ENCODE peak calls at places on chromosomes 12 and 14, in eight cellular contexts. O is SK-N-SH, J is suprapubic skin, N is nephron progenitor cell, V is HL-60, K is fibroblast of mammary gland, R is fibroblast of pulmonary artery, S is GM20000. H is an unnamed sample.

GRCh38 chr12:48883305-48884171 is 17.9 kb upstream of the RND1 start:
- DNase-seq in S (no peak), R (peak; percentile 63), V (no peak), N (no peak), O (peak; percentile 61), J (no peak), K (no peak), H (no peak)

GRCh38 chr12:128693115-128693514 is 130.6 kb downstream of the SLC15A4 start:
- DNase-seq in V (no peak), K (no peak), J (no peak), O (no peak), N (no peak), S (no peak), R (no peak), H (no peak)

GRCh38 chr14:51004801-51005526 is 60.7 kb upstream of the PYGL start:
- DNase-seq in R (peak; percentile 58), O (no peak), S (no peak), K (peak; percentile 80), N (no peak), V (no peak), J (no peak), H (no peak)

GRCh38 chr12:105921872-105922669 is 216.7 kb downstream of the NUAK1 start:
- DNase-seq in J (no peak), K (peak; percentile 6), V (no peak), S (no peak), O (no peak), N (no peak), R (peak; percentile 51), H (no peak)

GRCh38 chr12:104121001-104121400 is 17.0 kb downstream of the NFYB start:
- DNase-seq in K (peak; percentile 35), V (no peak), N (no peak), J (no peak), O (no peak), S (no peak), R (peak; percentile 69), H (no peak)

GRCh38 chr12:1595026-1595561 is 713 bp upstream of the FBXL14 start:
- DNase-seq in K (no peak), J (no peak), S (no peak), O (no peak), V (no peak), R (no peak), N (no peak), H (no peak)

GRCh38 chr14:61753631-61754030 is 8.6 kb upstream of the SNAPC1 start:
- DNase-seq in R (no peak), J (no peak), S (no peak), V (no peak), K (peak; percentile 46), N (no peak), O (no peak), H (no peak)

GRCh38 chr12:8081228-8081920 is 700 bp upstream of the NECAP1 start:
- DNase-seq in O (no peak), K (peak; percentile 13), R (no peak), J (no peak), N (no peak), S (no peak), V (no peak), H (no peak)

GRCh38 chr12:42705863-42706262 is 116.3 kb upstream of the PRICKLE1 start:
- DNase-seq in N (no peak), S (no peak), R (peak; percentile 94), K (peak; percentile 96), O (peak; percentile 26), J (peak; percentile 78), V (no peak), H (no peak)

GRCh38 chr14:99562848-99563748 is 40.9 kb downstream of the CCDC85C start:
- DNase-seq in S (no peak), R (peak; percentile 75), K (peak; percentile 40), V (no peak), J (no peak), N (peak; percentile 92), O (peak; percentile 84), H (no peak)

GRCh38 chr12:125568306-125568705 is 503.1 kb downstream of the AACS start:
- DNase-seq in R (no peak), S (no peak), J (no peak), O (no peak), V (no peak), N (no peak), K (no peak), H (no peak)

GRCh38 chr14:86091811-86092210 is 561.9 kb downstream of the FLRT2 start:
- DNase-seq in V (no peak), S (no peak), R (no peak), O (no peak), J (no peak), N (no peak), K (no peak), H (no peak)

GRCh38 chr12:126708492-126708896 is 1558.5 kb upstream of the TMEM132C start:
- DNase-seq in O (peak; percentile 24), R (peak; percentile 69), N (no peak), K (peak; percentile 73), S (no peak), J (no peak), V (no peak), H (no peak)

GRCh38 chr12:78571953-78572352 is 292.6 kb upstream of the SYT1 start:
- DNase-seq in R (no peak), O (no peak), J (no peak), S (no peak), N (no peak), V (no peak), K (no peak), H (no peak)
- TF ChIP-seq CTCF in R (no peak), O (peak; percentile 14), J (no peak), S (no peak), N (no peak), V (no peak), K (no peak), H (no peak)

DNA sequence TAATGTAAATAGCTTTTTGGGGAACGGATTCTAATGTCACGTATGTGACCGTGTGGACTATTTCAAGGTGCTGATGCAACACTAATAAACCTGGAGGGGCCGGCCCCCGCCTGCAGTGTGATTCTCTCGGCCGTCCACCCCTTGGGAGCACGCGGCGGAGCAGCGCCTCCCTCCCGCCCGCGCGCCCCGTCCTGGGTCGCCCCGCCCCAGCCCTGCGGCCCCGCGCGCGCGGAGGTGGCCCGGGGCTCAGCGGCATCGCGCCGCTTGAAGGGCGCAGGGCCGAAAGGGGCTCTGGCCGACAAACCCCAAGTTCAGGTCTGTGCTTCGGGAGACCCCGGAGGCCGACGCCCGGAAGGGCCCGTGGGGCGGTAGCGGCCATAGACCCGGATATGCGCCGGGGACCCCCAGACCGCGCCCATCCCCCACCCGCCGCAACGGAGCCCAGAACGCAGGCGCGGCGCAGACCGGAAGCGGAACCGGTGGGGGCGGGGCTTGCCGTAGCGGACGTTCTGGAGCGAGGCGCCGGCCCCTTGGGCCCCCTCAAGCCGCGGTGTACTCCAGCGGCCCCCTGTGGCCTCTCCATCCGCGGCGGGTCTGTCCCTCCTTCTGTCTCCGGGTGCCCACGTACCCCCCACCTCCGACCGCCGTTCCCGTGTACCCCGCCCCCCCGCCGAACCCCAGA is at the start of gene TEX22:
- DNase-seq in O (peak; percentile 99), J (peak; percentile 91), N (peak; percentile 94), S (peak; percentile 98), R (peak; percentile 81), V (peak; percentile 85), K (peak; percentile 63), H (peak; percentile 92)
- TF ChIP-seq CTCF in O (peak; percentile 14), J (peak; percentile 4), N (no peak), S (no peak), R (peak; percentile 9), V (no peak), K (no peak), H (peak; percentile 53)

GRCh38 chr14:104149617-104150141 is 11.3 kb downstream of the KIF26A start:
- DNase-seq in N (peak; percentile 71), S (no peak), R (no peak), O (peak; percentile 85), J (no peak), K (no peak), V (peak; percentile 26), H (no peak)

GRCh38 chr14:104151546-104152245 is 13.3 kb downstream of the KIF26A start:
- DNase-seq in O (no peak), V (no peak), K (no peak), R (no peak), J (no peak), S (no peak), N (no peak), H (no peak)

GRCh38 chr14:104149278-104149595 is 10.8 kb downstream of the KIF26A start:
- DNase-seq in O (no peak), K (no peak), V (no peak), J (no peak), R (no peak), N (no peak), S (no peak), H (no peak)

GRCh38 chr14:104151028-104151385 is 12.6 kb downstream of the KIF26A start:
- DNase-seq in N (no peak), S (no peak), V (no peak), K (no peak), O (no peak), J (no peak), R (no peak), H (no peak)

GRCh38 chr14:104150201-104151027 is 12.0 kb downstream of the KIF26A start:
- DNase-seq in K (peak; percentile 52), R (peak; percentile 4), J (no peak), O (peak; percentile 89), S (no peak), V (no peak), N (peak; percentile 75), H (no peak)
- TF ChIP-seq CTCF in K (peak; percentile 29), R (peak; percentile 20), J (no peak), O (peak; percentile 50), S (no peak), V (no peak), N (peak; percentile 39), H (peak; percentile 26)

GRCh38 chr12:93540506-93540905 is 32.0 kb upstream of the SOCS2 start:
- DNase-seq in K (peak; percentile 16), S (no peak), O (no peak), J (no peak), N (no peak), R (peak; percentile 26), V (no peak), H (no peak)

GRCh38 chr12:93539821-93540220 is 32.7 kb upstream of the SOCS2 start:
- DNase-seq in J (no peak), O (no peak), N (no peak), V (no peak), S (no peak), R (no peak), K (no peak), H (no peak)

GRCh38 chr12:93536111-93536765 is 36.2 kb upstream of the SOCS2 start:
- DNase-seq in S (no peak), J (no peak), R (no peak), O (peak; percentile 19), K (no peak), N (no peak), V (no peak), H (peak; percentile 9)

GRCh38 chr12:93536766-93537515 is 35.5 kb upstream of the SOCS2 start:
- DNase-seq in R (no peak), V (no peak), O (peak; percentile 15), N (no peak), S (peak; percentile 12), K (no peak), J (no peak), H (peak; percentile 15)

GRCh38 chr12:93537769-93538168 is 34.7 kb upstream of the SOCS2 start:
- DNase-seq in O (no peak), R (no peak), J (no peak), N (no peak), V (no peak), S (no peak), K (no peak), H (no peak)
- TF ChIP-seq CTCF in O (peak; percentile 33), R (peak; percentile 3), J (no peak), N (no peak), V (no peak), S (no peak), K (peak; percentile 33), H (no peak)

H was measured in GM06990.